ENCODE peak calls at places on chromosomes 1 and 21, in eight cellular contexts. D, J, N, V, W, Q, B and I are unnamed samples.

GRCh38 chr1:78840447-78841251 is 165.9 kb downstream of the ADGRL4 start:
- DNase-seq in W (peak; percentile 83), N (no peak), B (no peak), J (peak; percentile 87), D (no peak), V (no peak), Q (no peak), I (no peak)

GRCh38 chr21:29230541-29231275 is 68.0 kb upstream of the BACH1 start:
- DNase-seq in W (peak; percentile 46), D (no peak), B (no peak), Q (no peak), V (no peak), J (peak; percentile 21), N (no peak), I (no peak)

GRCh38 chr1:226216056-226216455 is 7.4 kb upstream of the MIXL1 start:
- DNase-seq in V (no peak), W (no peak), N (no peak), J (no peak), Q (no peak), B (no peak), D (no peak), I (no peak)

GRCh38 chr21:40176732-40177131 is 309.5 kb downstream of the PCP4 start:
- DNase-seq in J (no peak), Q (no peak), W (no peak), N (no peak), B (no peak), D (no peak), V (no peak), I (no peak)

GRCh38 chr1:18707696-18708257 is 77.1 kb downstream of the PAX7 start:
- DNase-seq in V (no peak), B (no peak), Q (no peak), W (no peak), N (no peak), D (no peak), J (no peak), I (no peak)

GRCh38 chr1:25001125-25001915 is 71.2 kb upstream of the RUNX3 start:
- DNase-seq in V (no peak), J (no peak), D (no peak), Q (no peak), B (no peak), N (no peak), W (no peak), I (no peak)

GRCh38 chr21:41425954-41426655 is at the start of gene MX1:
- DNase-seq in D (peak; percentile 87), B (peak; percentile 82), N (no peak), V (peak; percentile 74), W (peak; percentile 47), Q (peak; percentile 79), J (peak; percentile 61), I (peak; percentile 92)

GRCh38 chr1:939511-940107 is 15.9 kb downstream of the SAMD11 start:
- DNase-seq in N (no peak), B (no peak), J (no peak), Q (no peak), D (no peak), W (no peak), V (no peak), I (no peak)

GRCh38 chr1:78871249-78871648 is 135.3 kb downstream of the ADGRL4 start:
- DNase-seq in D (no peak), N (no peak), V (no peak), W (no peak), Q (no peak), B (no peak), J (no peak), I (no peak)

GRCh38 chr1:53278294-53278693 is 40.0 kb upstream of the MAGOH start:
- DNase-seq in Q (peak; percentile 38), N (no peak), V (peak; percentile 62), D (peak; percentile 57), W (peak; percentile 25), B (peak; percentile 54), J (peak; percentile 40), I (peak; percentile 80)

GRCh38 chr1:38680801-38681510 is 178.6 kb downstream of the RRAGC start:
- DNase-seq in W (no peak), B (no peak), D (no peak), N (no peak), V (no peak), J (peak; percentile 70), Q (no peak), I (no peak)

GRCh38 chr1:150221552-150221951 is 14.4 kb downstream of the ANP32E start:
- DNase-seq in V (no peak), Q (no peak), W (peak; percentile 57), B (no peak), D (no peak), J (peak; percentile 50), N (peak; percentile 7), I (no peak)

GRCh38 chr1:169107673-169108160 is 1.2 kb downstream of the ATP1B1 start:
- DNase-seq in Q (peak; percentile 20), V (no peak), W (peak; percentile 43), D (peak; percentile 38), B (no peak), N (no peak), J (peak; percentile 36), I (no peak)

GRCh38 chr21:26715878-26716506 is 129.2 kb downstream of the ADAMTS1 start:
- DNase-seq in V (peak; percentile 45), W (peak; percentile 60), Q (no peak), N (no peak), B (peak; percentile 25), J (peak; percentile 71), D (peak; percentile 41), I (peak; percentile 53)

GRCh38 chr1:1959840-1960479 is 40.9 kb upstream of the TMEM52 start:
- DNase-seq in D (peak; percentile 81), N (peak; percentile 71), J (peak; percentile 91), Q (peak; percentile 75), V (peak; percentile 87), W (peak; percentile 67), B (peak; percentile 73), I (peak; percentile 75)

GRCh38 chr1:232722626-232723025 is 82.6 kb upstream of the MAP10 start:
- DNase-seq in N (no peak), Q (no peak), J (no peak), B (no peak), W (peak; percentile 18), V (no peak), D (no peak), I (no peak)

GRCh38 chr1:224212618-224213037 is 29.6 kb downstream of the DEGS1 start:
- DNase-seq in N (no peak), J (no peak), B (no peak), W (no peak), D (no peak), Q (no peak), V (no peak), I (no peak)

GRCh38 chr1:4021895-4022268 is 121.8 kb upstream of the C1orf174 start:
- DNase-seq in Q (no peak), W (no peak), D (no peak), V (no peak), B (no peak), J (no peak), N (no peak), I (no peak)
- TF ChIP-seq CTCF in Q (no peak), W (no peak), D (no peak), V (no peak), B (no peak), J (no peak), N (no peak), I (no peak)

GRCh38 chr1:47380699-47381098 is 35.4 kb upstream of the FOXE3 start:
- DNase-seq in V (no peak), Q (no peak), J (no peak), W (no peak), D (no peak), B (no peak), N (no peak), I (no peak)
- H3K4me3 ChIP-seq in V (no peak overlapping the region), Q (no peak overlapping the region), J (no peak overlapping the region), W (no peak overlapping the region), D (no peak overlapping the region), B (no peak overlapping the region), N (no peak overlapping the region), I (no peak overlapping the region)

GRCh38 chr1:30145723-30146263 is 577.6 kb downstream of the MATN1 start:
- DNase-seq in B (no peak), Q (no peak), D (no peak), V (no peak), J (no peak), W (no peak), N (no peak), I (no peak)

GRCh38 chr1:30146448-30146847 is 576.9 kb downstream of the MATN1 start:
- DNase-seq in V (no peak), J (no peak), Q (no peak), W (no peak), B (no peak), D (no peak), N (no peak), I (no peak)

GRCh38 chr1:30149226-30149625 is 574.2 kb downstream of the MATN1 start:
- DNase-seq in W (no peak), V (no peak), N (no peak), B (no peak), J (no peak), Q (no peak), D (no peak), I (no peak)

GRCh38 chr1:30148676-30149075 is 574.7 kb downstream of the MATN1 start:
- DNase-seq in V (no peak), W (no peak), J (no peak), Q (no peak), N (no peak), D (no peak), B (no peak), I (no peak)

GRCh38 chr1:30147188-30147587 is 576.2 kb downstream of the MATN1 start:
- DNase-seq in B (no peak), V (no peak), Q (no peak), N (no peak), J (no peak), W (no peak), D (no peak), I (no peak)
- H3K9me3 ChIP-seq in B (peaks cover 4% of the 10 kb centered on the region), V (no peaks in the 10 kb centered on the region), Q (peaks cover 3% of the 10 kb centered on the region), N (no peaks in the 10 kb centered on the region), J (no peaks in the 10 kb centered on the region), W (no peaks in the 10 kb centered on the region), D (no peaks in the 10 kb centered on the region), I (no peaks in the 10 kb centered on the region)

GRCh38 chr1:212359794-212360479 is 54.7 kb downstream of the PACC1 start:
- DNase-seq in V (no peak), D (no peak), W (no peak), J (no peak), Q (no peak), N (no peak), B (no peak), I (no peak)

GRCh38 chr1:212368073-212368484 is 46.6 kb downstream of the PACC1 start:
- DNase-seq in V (peak; percentile 64), J (peak; percentile 83), N (peak; percentile 66), W (peak; percentile 81), B (no peak), D (peak; percentile 65), Q (no peak), I (no peak)

GRCh38 chr1:212367474-212368072 is 47.1 kb downstream of the PACC1 start:
- DNase-seq in B (no peak), J (no peak), N (no peak), W (no peak), D (no peak), Q (no peak), V (no peak), I (no peak)

GRCh38 chr1:212366901-212367300 is 47.8 kb downstream of the PACC1 start:
- DNase-seq in N (no peak), V (no peak), D (no peak), W (peak; percentile 50), Q (no peak), B (no peak), J (peak; percentile 41), I (no peak)

DNA sequence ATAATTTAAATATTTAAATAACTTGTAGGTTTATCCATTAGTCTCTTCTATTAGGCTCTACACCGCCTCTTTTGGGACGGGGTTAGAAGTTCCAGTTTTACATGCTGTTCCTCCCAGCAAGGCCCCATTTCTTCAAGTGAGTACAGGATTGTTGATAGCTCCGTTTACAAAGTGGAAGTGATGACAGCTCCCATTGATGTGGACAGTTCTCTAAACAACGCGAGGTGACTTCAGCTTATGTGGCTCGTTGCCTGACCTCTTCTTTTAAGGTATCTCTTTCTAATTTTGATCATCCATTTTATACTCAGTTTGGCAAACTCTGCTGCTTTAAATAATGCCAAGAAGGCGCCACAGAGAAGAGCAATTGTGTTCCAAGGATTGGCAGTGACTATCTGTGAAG is 49.7 kb downstream of the PACC1 start:
- DNase-seq in Q (no peak), W (no peak), D (no peak), V (no peak), J (peak; percentile 6), N (no peak), B (no peak), I (no peak)
- TF ChIP-seq CTCF in Q (no peak), W (no peak), D (no peak), V (no peak), J (no peak), N (no peak), B (no peak), I (no peak)